ENCODE peak calls at places on chromosomes 6 and 20, in four cellular contexts. E is nephron progenitor cell; N is activated CD8-positive, alpha-beta T cell treated with anti-CD3 and anti-CD28 coated beads for 36 hours; Q is IMR-90. C is an unnamed sample.

GRCh38 chr6:31952140-31952805 is 6.4 kb downstream of the CFB start:
- DNase-seq in E (peak), N (peak), Q (peak), C (peak)

GRCh38 chr20:38843346-38843745 is 37.8 kb downstream of the PPP1R16B start:
- DNase-seq in E (no peak), N (peak), Q (no peak), C (no peak)

GRCh38 chr20:420721-421574 is 12.8 kb downstream of the RBCK1 start:
- DNase-seq in E (no peak), N (no peak), Q (no peak), C (peak)

GRCh38 chr6:72363844-72364740 is 257.8 kb upstream of the KCNQ5 start:
- DNase-seq in E (no peak), N (no peak), Q (peak), C (no peak)

GRCh38 chr6:22152871-22153270 is 144.0 kb downstream of the PRL start:
- DNase-seq in E (no peak), N (no peak), Q (no peak), C (no peak)

GRCh38 chr6:7726416-7727149 is 684 bp downstream of the BMP6 start:
- DNase-seq in E (peak), N (peak), Q (no peak), C (peak)

GRCh38 chr6:53869964-53870363 is 75.2 kb downstream of the LRRC1 start:
- DNase-seq in E (no peak), N (no peak), Q (no peak), C (no peak)

GRCh38 chr6:32108094-32108627 is 977 bp downstream of the TNXB start:
- DNase-seq in E (no peak), N (no peak), Q (peak), C (no peak)

GRCh38 chr6:89237158-89237557 is 20.0 kb upstream of the GABRR1 start:
- DNase-seq in E (no peak), N (no peak), Q (no peak), C (no peak)

GRCh38 chr6:149823013-149823412 is 41.1 kb downstream of the LRP11 start:
- DNase-seq in E (no peak), N (no peak), Q (no peak), C (no peak)
- TF ChIP-seq CTCF in E (no peak), N (no peak), Q (no peak), C (no peak)

GRCh38 chr6:2450546-2450945 is 205.1 kb upstream of the GMDS start:
- DNase-seq in E (no peak), N (no peak), Q (no peak), C (no peak)

GRCh38 chr6:2454180-2454579 is 208.8 kb upstream of the GMDS start:
- DNase-seq in E (no peak), N (no peak), Q (peak), C (no peak)

GRCh38 chr6:2447318-2447717 is 201.9 kb upstream of the GMDS start:
- DNase-seq in E (no peak), N (no peak), Q (no peak), C (no peak)

GRCh38 chr6:2449572-2449940 is 204.2 kb upstream of the GMDS start:
- DNase-seq in E (no peak), N (no peak), Q (no peak), C (no peak)

GRCh38 chr6:2448826-2449571 is 203.6 kb upstream of the GMDS start:
- DNase-seq in E (peak), N (peak), Q (peak), C (peak)
- TF ChIP-seq CTCF in E (peak), N (peak), Q (peak), C (peak)

DNA sequence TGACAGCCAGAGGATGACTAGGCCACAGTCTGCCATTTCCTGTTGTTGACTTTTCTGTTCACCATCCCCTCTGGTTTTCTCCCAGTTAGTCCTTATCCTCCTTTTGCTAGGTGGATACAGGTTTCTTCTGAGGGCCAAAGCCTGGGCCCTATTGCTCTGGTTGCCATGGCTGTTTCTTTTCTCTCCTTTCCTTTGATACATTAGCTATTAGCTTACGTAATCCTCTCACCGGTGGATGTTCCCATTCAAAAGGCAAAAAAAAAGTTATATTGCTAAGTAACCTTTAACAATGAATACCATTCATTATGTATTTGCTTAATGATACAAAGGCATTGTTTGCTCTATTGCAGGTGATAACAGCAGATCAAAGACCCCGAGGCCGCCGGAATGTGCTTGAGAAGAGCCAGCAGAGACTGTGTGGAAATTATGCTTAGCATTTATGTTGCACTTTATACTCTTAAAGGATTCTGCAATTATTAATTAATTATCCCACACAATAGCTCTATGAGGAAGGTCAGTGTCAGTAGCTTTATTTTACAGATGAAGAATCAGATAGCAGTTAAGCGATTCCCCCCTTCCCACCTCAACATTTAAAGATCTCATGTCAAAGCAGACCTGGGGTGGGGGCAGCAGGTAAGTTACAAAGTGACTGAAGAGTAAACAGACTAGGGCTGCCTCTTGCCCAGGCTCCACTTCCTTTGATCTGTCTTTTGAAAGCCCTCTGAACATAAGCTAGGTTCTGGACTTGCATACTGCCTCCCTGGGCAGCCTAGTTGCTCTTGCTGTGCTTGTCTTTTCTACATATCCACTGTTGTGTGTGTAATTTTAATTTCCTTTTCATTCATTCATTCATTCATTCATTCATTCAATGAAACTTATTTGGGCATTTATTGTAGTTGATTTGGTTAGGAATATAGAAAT is 14.5 kb upstream of the TFB1M start:
- DNase-seq in E (no peak), N (no peak), Q (peak), C (no peak)
- TF ChIP-seq CTCF in E (no peak), N (no peak), Q (no peak), C (no peak)

DNA sequence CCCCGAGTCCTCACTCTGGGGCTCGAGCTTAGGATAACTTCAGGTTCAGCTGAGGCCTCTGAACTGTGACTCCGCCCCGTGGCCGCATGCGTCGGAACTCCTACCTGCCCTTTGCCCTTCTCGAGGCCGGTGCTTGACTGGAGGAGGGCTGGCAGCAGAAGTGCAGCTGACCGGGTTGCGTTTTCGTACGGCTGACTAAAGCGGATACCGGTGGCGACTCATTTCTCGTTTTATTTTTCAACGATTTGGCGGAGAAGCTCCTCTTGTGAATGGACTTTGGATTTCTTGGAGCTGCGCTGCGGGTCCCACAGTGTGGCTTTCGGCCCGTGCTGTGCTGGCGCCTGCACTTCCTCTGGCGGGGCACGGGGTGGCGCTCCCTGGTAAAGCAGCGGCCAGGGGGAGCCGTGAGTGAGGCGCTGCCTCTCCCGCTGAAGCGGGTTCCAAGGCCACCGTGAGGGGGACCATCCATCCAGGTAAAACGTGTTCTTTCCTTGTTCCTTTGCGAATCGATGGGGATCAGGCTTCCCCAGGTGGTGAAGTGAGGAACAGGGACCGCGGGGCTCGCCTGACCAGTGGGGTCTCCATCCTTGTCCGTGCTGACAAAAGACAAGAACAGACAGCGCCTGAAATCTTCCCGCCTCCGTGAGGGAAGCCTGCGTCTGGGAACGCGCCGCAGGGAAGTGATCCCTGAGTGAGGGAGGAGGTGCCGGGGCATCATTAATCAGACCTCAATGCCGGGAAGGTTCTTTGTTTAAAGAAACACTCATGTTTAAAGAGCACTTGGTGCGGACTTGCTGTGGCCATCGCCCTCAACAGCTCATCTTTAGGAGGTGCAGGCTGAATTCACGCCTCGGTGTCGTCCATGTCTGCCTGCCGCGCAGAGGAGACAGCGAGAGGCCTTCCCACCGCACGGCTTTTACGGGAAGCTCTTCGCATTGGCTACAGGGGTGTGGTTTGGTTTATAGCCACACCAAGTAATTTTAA is 38.8 kb downstream of the ERMARD start:
- DNase-seq in E (peak), N (peak), Q (peak), C (peak)
- TF ChIP-seq CTCF in E (peak), N (peak), Q (peak), C (peak)

GRCh38 chr20:32509639-32510066 is 75.5 kb downstream of the NOL4L start:
- DNase-seq in E (no peak), N (peak), Q (peak), C (peak)
- TF ChIP-seq CTCF in E (no peak), N (no peak), Q (peak), C (no peak)

GRCh38 chr20:19212524-19213502 is at the start of gene SLC24A3:
- DNase-seq in E (peak), N (peak), Q (no peak), C (peak)
- TF ChIP-seq CTCF in E (peak), N (no peak), Q (no peak), C (peak)

DNA sequence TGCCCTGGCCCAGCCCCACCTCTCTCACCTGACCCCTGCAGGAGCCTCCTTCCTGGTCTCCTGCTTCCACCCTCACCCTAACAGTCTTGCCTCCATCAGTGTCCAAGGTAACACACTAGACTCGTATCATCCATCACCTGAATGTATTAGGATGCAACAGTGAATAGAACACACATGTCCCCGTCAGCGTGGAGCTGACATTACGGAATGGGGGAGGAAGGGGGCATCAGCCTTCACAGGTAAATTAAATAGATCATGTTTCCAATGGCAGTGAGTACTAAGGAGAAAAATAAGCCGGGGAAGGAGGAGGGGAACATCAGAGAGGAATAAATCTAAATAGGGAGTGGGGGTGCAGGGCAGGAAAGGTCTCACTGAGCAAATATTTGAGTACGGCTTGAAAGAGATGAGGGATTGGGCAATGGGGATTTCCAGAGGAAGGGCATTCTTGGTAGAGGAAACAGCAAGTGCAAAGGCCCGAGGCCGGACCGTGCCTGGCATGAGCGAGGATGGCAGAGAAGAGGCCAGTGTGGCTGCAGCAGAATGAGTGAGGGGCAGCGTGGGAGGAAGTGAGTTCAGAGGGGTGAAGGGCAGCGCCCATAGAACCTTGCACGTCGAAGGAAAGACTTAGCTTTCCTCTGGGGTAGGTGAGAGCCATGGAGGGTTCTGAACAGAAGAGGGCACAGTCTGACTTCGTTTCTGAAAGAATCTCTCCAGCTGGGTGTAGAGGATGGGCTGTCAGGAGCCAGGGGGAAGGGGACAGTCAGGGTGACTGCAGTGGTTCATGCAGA is 110.1 kb upstream of the PTPN1 start:
- DNase-seq in E (no peak), N (no peak), Q (peak), C (no peak)
- TF ChIP-seq CTCF in E (no peak), N (no peak), Q (peak), C (no peak)

GRCh38 chr20:42043921-42044320 is 425.7 kb upstream of the CHD6 start:
- DNase-seq in E (no peak), N (no peak), Q (no peak), C (no peak)

GRCh38 chr20:42046686-42047085 is 428.5 kb upstream of the CHD6 start:
- DNase-seq in E (no peak), N (no peak), Q (no peak), C (no peak)

GRCh38 chr20:42041000-42041565 is 422.9 kb upstream of the CHD6 start:
- DNase-seq in E (peak), N (no peak), Q (no peak), C (no peak)
- TF ChIP-seq CTCF in E (peak), N (no peak), Q (no peak), C (peak)

GRCh38 chr6:35304299-35304698 is 6.7 kb downstream of the DEF6 start:
- DNase-seq in E (no peak), N (no peak), Q (no peak), C (no peak)

GRCh38 chr6:35302604-35303218 is 5.1 kb downstream of the DEF6 start:
- DNase-seq in E (peak), N (peak), Q (peak), C (no peak)

GRCh38 chr6:35309611-35310264 is 12.1 kb downstream of the DEF6 start:
- DNase-seq in E (no peak), N (no peak), Q (no peak), C (no peak)

GRCh38 chr6:35300848-35301247 is 3.2 kb downstream of the DEF6 start:
- DNase-seq in E (no peak), N (peak), Q (no peak), C (no peak)

DNA sequence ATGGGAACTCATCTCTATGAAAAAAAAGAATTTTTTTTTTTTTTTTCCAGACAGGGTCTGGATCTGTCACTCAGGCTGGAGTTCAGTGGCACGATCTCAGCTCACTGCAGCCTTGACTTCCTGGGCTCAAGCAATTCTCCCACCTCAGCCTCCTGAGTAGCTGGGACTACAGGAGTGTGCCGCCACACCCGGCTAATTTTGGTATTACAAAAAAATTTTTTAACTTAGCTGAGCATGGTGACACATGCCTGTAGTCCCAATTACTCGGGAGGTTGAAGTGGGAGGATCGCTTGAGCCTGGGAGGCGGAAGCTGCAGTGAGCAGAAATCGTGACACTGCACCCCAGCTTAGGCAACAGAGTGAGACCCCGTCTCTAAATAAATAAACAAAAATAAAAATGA is 7.5 kb downstream of the DEF6 start:
- DNase-seq in E (no peak), N (peak), Q (no peak), C (no peak)
- TF ChIP-seq CTCF in E (no peak), N (peak), Q (no peak), C (no peak)

DNA sequence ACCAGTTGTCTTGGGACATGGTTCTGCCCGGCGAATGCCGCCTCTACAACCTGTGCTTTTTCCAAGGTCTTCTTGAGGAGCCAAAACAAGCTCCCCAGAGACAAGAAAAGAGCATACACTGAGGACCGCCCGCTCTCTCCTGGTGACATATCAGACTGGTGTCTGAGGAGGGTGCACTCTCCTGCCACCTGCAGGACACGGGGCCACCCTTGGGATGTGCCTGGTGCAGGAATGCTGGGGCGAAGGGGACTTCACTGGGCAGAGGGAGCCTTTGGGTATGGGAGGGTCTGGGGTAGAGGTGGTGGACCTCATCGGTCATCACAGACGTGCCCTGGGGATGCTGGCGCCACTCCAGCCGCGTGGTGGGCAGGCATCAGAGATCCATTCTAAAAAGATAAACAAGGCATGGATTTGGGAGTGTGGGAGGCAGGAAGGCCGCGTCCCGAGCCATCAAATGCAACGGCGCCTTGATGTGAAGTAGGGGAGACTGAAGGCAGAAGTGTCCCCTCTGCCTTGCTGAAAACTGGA is 163.3 kb downstream of the CD83 start:
- DNase-seq in E (no peak), N (no peak), Q (no peak), C (no peak)
- TF ChIP-seq CTCF in E (no peak), N (no peak), Q (no peak), C (no peak)

C was measured in glutamatergic neuron.